ENCODE peak calls at places on chromosomes 5 and 9, in five cellular contexts. E, A, F, S and Q are unnamed samples.

GRCh38 chr5:21593261-21593660 is 1259.9 kb downstream of the CDH12 start:
- DNase-seq in F (no peak), A (no peak), E (no peak), S (no peak), Q (no peak)

GRCh38 chr9:114006931-114007691 is 71.0 kb downstream of the AMBP start:
- DNase-seq in S (no peak), E (no peak), F (no peak), A (no peak), Q (no peak)

GRCh38 chr5:157342822-157343402 is 77.0 kb downstream of the CYFIP2 start:
- DNase-seq in A (peak), F (peak), S (no peak), E (peak), Q (peak)

GRCh38 chr9:12775373-12775962 is 648 bp downstream of the LURAP1L start:
- DNase-seq in F (no peak), A (peak), E (peak), S (no peak), Q (peak)

GRCh38 chr5:39331993-39332392 is 32.3 kb downstream of the C9 start:
- DNase-seq in A (no peak), E (no peak), S (no peak), F (no peak), Q (no peak)

GRCh38 chr9:72082536-72082935 is 22.1 kb upstream of the C9orf57 start:
- DNase-seq in A (no peak), F (no peak), S (no peak), E (no peak), Q (no peak)

GRCh38 chr9:121026260-121026691 is 23.8 kb downstream of the C5 start:
- DNase-seq in S (no peak), F (no peak), E (no peak), A (no peak), Q (no peak)

GRCh38 chr5:158364367-158364766 is 505.4 kb upstream of the CLINT1 start:
- DNase-seq in A (no peak), E (peak), F (no peak), S (no peak), Q (no peak)

GRCh38 chr9:133874061-133874638 is 118.0 kb downstream of the VAV2 start:
- DNase-seq in S (no peak), E (no peak), A (peak), F (peak), Q (peak)

GRCh38 chr5:31859096-31859495 is 220.2 kb downstream of the PDZD2 start:
- DNase-seq in S (no peak), A (no peak), F (no peak), E (no peak), Q (no peak)

GRCh38 chr5:126865299-126865698 is 88.4 kb downstream of the LMNB1 start:
- DNase-seq in F (peak), E (no peak), S (no peak), A (no peak), Q (peak)

GRCh38 chr5:119287547-119288073 is 68.2 kb upstream of the TNFAIP8 start:
- DNase-seq in F (peak), A (no peak), S (no peak), E (no peak), Q (peak)

GRCh38 chr5:133969654-133970324 is 1.4 kb upstream of the C5orf15 start:
- DNase-seq in E (no peak), A (peak), S (no peak), F (peak), Q (no peak)